ENCODE peak calls at places on chromosomes 3 and 15, in four cellular contexts. H is K562, W is HepG2, X is GM12878. Z is an unnamed sample.

GRCh38 chr3:56874269-56874668 is 72.5 kb upstream of the ARHGEF3 start:
- DNase-seq in X (no peak), H (no peak), W (no peak), Z (no peak)

GRCh38 chr3:72996473-72997333 is at the start of gene PPP4R2:
- DNase-seq in X (peak; percentile 55), W (peak; percentile 73), H (peak; percentile 81), Z (peak; percentile 85)

GRCh38 chr3:173912126-173912525 is 514.6 kb downstream of the NLGN1 start:
- DNase-seq in W (no peak), X (no peak), H (no peak), Z (no peak)

GRCh38 chr3:4394567-4394966 is 72.5 kb downstream of the SUMF1 start:
- DNase-seq in W (no peak), X (no peak), H (no peak), Z (no peak)

GRCh38 chr15:62392411-62392810 is 227.3 kb upstream of the C2CD4B start:
- DNase-seq in H (no peak), X (no peak), W (peak; percentile 75), Z (peak; percentile 15)

GRCh38 chr3:53818221-53819162 is 27.7 kb downstream of the CHDH start:
- DNase-seq in W (peak; percentile 66), X (no peak), H (no peak), Z (no peak)

GRCh38 chr15:101264911-101265641 is 12.2 kb downstream of the SELENOS start:
- DNase-seq in X (peak; percentile 88), H (no peak), W (no peak), Z (no peak)

GRCh38 chr3:114706591-114707224 is 412.9 kb downstream of the TIGIT start:
- DNase-seq in W (peak; percentile 94), X (no peak), H (peak; percentile 5), Z (no peak)

GRCh38 chr15:48040166-48040817 is 80.5 kb upstream of the SLC24A5 start:
- DNase-seq in W (no peak), X (no peak), H (no peak), Z (no peak)

GRCh38 chr15:40739854-40740253 is 15.2 kb downstream of the RMDN3 start:
- DNase-seq in W (no peak), H (no peak), X (no peak), Z (no peak)

GRCh38 chr3:23713641-23714040 is 92.1 kb upstream of the UBE2E1 start:
- DNase-seq in H (no peak), W (no peak), X (no peak), Z (no peak)

GRCh38 chr3:53845103-53845880 is 927 bp downstream of the CHDH start:
- DNase-seq in H (peak; percentile 22), X (no peak), W (peak; percentile 47), Z (peak; percentile 76)

GRCh38 chr3:15667484-15667883 is 65.9 kb downstream of the BTD start:
- DNase-seq in X (peak; percentile 45), W (no peak), H (no peak), Z (no peak)

GRCh38 chr3:181872887-181873286 is 161.2 kb downstream of the SOX2 start:
- DNase-seq in H (no peak), X (no peak), W (no peak), Z (no peak)

GRCh38 chr3:59809016-59809415 is 759.2 kb upstream of the CFAP20DC start:
- DNase-seq in X (no peak), H (no peak), W (no peak), Z (no peak)

GRCh38 chr15:51366911-51367310 is 25.5 kb downstream of the GLDN start:
- DNase-seq in W (no peak), X (no peak), H (no peak), Z (no peak)

GRCh38 chr3:164186095-164186494 is 892.2 kb downstream of the SI start:
- DNase-seq in H (no peak), X (no peak), W (no peak), Z (no peak)

GRCh38 chr3:81087607-81088006 is 673.8 kb downstream of the GBE1 start:
- DNase-seq in H (no peak), W (no peak), X (no peak), Z (no peak)

GRCh38 chr3:47863391-47864128 is 60.6 kb downstream of the DHX30 start:
- DNase-seq in H (no peak), W (no peak), X (no peak), Z (no peak)

GRCh38 chr3:112653881-112654300 is 12.9 kb upstream of the CCDC80 start:
- DNase-seq in H (no peak), W (no peak), X (no peak), Z (no peak)

GRCh38 chr15:99145778-99146177 is 40.9 kb downstream of the SYNM start:
- DNase-seq in W (no peak), X (no peak), H (no peak), Z (no peak)

GRCh38 chr3:55818485-55818884 is 331.4 kb upstream of the WNT5A start:
- DNase-seq in X (no peak), H (no peak), W (no peak), Z (no peak)

GRCh38 chr3:124295358-124295757 is 303.4 kb upstream of the ROPN1 start:
- DNase-seq in W (no peak), H (no peak), X (no peak), Z (no peak)

GRCh38 chr3:124288996-124289395 is 297.1 kb upstream of the ROPN1 start:
- DNase-seq in W (no peak), H (no peak), X (no peak), Z (no peak)

GRCh38 chr3:124291008-124291407 is 299.1 kb upstream of the ROPN1 start:
- DNase-seq in W (no peak), H (no peak), X (no peak), Z (no peak)

GRCh38 chr3:124296416-124296815 is 304.5 kb upstream of the ROPN1 start:
- DNase-seq in H (no peak), X (no peak), W (no peak), Z (no peak)

GRCh38 chr3:124292329-124292728 is 300.4 kb upstream of the ROPN1 start:
- DNase-seq in X (no peak), H (no peak), W (no peak), Z (no peak)
- TF ChIP-seq NR2C2 in X (no peak), H (no peak), W (no peak), Z (no peak)

GRCh38 chr3:45402138-45402537 is 13.8 kb downstream of the LARS2 start:
- DNase-seq in H (no peak), X (no peak), W (no peak), Z (no peak)
- TF ChIP-seq CREB1 in H (no peak), X (no peak), W (no peak), Z (no peak)

GRCh38 chr3:126751611-126752302 is 47.7 kb downstream of the CHCHD6 start:
- DNase-seq in X (no peak), W (no peak), H (no peak), Z (peak; percentile 30)

GRCh38 chr3:126749931-126750759 is 46.1 kb downstream of the CHCHD6 start:
- DNase-seq in W (no peak), H (no peak), X (no peak), Z (no peak)

GRCh38 chr3:126749547-126749875 is 45.5 kb downstream of the CHCHD6 start:
- DNase-seq in H (no peak), W (no peak), X (no peak), Z (no peak)

GRCh38 chr3:126752303-126753190 is 48.5 kb downstream of the CHCHD6 start:
- DNase-seq in H (peak; percentile 68), X (peak; percentile 30), W (peak; percentile 63), Z (peak; percentile 91)

GRCh38 chr3:126750760-126751129 is 46.7 kb downstream of the CHCHD6 start:
- DNase-seq in W (no peak), H (no peak), X (no peak), Z (peak; percentile 39)
- TF ChIP-seq NR2C2 in W (no peak), H (no peak), X (no peak), Z (no peak)

DNA sequence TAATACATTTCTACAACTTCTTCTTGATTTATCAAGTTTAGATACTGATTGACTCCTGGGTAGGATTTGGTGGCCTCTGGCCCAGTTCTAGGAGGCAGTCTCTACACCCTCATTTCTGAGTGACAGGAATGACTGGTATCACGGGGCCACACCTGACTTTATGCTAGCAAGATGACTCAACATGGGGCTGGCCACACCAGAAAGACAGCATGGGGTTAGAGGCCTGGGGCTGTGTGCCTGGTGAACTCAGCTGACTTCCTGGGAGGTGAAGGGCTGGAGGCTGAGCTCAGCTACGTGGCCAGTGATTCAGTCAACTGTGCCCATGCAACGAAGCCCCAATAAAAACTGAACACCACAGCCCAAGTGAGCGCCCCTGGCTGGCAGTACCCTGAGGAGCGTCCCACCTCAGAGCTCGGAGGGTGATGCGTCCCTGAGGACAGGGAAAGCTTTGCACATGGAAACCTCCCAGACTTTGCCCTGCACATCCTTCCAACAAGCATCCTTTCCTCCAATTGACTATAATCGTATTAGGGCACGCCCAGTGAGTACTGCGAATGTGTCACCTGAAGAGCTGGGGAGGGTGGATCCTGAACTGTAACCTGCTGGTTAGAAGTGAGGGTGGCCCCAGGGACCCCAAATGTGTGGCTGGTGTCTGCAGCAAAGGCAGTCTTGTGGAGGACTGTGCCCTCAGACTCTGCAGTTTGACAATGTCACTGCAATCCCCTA is 57.2 kb downstream of the NIPA2 start:
- DNase-seq in H (peak; percentile 62), W (no peak), X (peak; percentile 1), Z (no peak)
- TF ChIP-seq CREB1 in H (no peak), W (no peak), X (no peak), Z (no peak)

GRCh38 chr15:37096878-37097568 is 3.3 kb downstream of the MEIS2 start:
- DNase-seq in X (no peak), H (peak; percentile 28), W (no peak), Z (no peak)

GRCh38 chr15:37095197-37095992 is 5.0 kb downstream of the MEIS2 start:
- DNase-seq in X (no peak), H (no peak), W (no peak), Z (peak; percentile 84)

GRCh38 chr15:37094542-37095196 is 5.7 kb downstream of the MEIS2 start:
- DNase-seq in W (no peak), X (no peak), H (no peak), Z (no peak)

GRCh38 chr15:37098468-37099320 is 1.7 kb downstream of the MEIS2 start:
- DNase-seq in W (no peak), H (peak; percentile 52), X (no peak), Z (no peak)

GRCh38 chr15:37095993-37096877 is 4.1 kb downstream of the MEIS2 start:
- DNase-seq in W (no peak), H (no peak), X (no peak), Z (peak; percentile 50)
- TF ChIP-seq NR2C2 in W (no peak), H (no peak), X (no peak), Z (no peak)

GRCh38 chr3:12307136-12307535 is 18.3 kb downstream of the PPARG start:
- DNase-seq in W (no peak), H (no peak), X (no peak), Z (no peak)
- TF ChIP-seq CREB1 in W (no peak), H (no peak), X (no peak), Z (no peak)

DNA sequence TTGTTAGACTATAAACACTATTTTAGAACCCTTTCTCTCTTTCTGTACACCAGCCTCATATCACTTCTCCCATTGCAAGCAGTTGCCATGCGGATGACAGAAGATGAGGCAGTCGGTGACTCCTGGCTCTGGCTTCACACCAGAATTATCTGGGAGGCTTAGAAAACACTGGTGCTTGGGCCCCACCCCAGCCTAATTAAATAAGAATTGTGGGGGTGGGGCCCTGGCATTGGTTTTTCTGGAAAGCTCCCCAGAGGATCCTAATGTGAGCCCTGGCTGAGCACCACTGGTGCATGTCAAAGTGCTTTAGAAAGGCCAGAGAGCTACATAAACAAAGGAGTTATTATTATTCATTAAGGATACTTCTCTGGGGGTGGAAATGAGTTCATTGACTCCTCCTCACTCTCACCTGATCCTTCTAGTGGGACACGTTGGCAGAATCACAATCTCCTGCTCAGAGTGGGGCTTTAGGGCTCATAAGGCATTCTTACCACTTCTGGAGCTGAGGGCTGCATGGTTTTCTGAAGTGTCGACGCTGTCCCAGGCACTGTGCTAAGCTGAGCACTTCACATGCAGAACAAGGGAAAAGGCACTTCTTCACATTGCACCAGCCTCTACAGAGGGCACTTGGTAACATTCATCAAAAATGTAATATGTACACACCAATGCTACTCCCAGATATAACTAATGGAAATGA is 188.5 kb upstream of the TLE3 start:
- DNase-seq in X (no peak), W (no peak), H (no peak), Z (no peak)
- TF ChIP-seq NR2C2 in X (no peak), W (no peak), H (no peak), Z (no peak)